ENCODE peak calls at places on chromosomes 16 and 17, in six cellular contexts. One of them, this sample, is unnamed.

GRCh38 chr17:47729486-47729885 is 3.5 kb upstream of the TBX21 start:
- DNase-seq in left ventricle myocardium inferior: no peak
- DNase-seq in astrocyte of the spinal cord: no peak
- DNase-seq in upper lobe of right lung: peak; percentile 29
- DNase-seq in CD8-positive, alpha-beta T cell: no peak
- DNase-seq in cardiac fibroblast: no peak
- DNase-seq in this sample: no peak

GRCh38 chr17:42920106-42920900 is 19.7 kb downstream of the G6PC1 start:
- DNase-seq in cardiac fibroblast: no peak
- DNase-seq in CD8-positive, alpha-beta T cell: no peak
- DNase-seq in astrocyte of the spinal cord: no peak
- DNase-seq in upper lobe of right lung: no peak
- DNase-seq in left ventricle myocardium inferior: no peak
- DNase-seq in this sample: no peak

GRCh38 chr16:80300876-80301275 is 239.9 kb upstream of the DYNLRB2 start:
- DNase-seq in left ventricle myocardium inferior: no peak
- DNase-seq in CD8-positive, alpha-beta T cell: no peak
- DNase-seq in upper lobe of right lung: no peak
- DNase-seq in cardiac fibroblast: peak; percentile 65
- DNase-seq in astrocyte of the spinal cord: peak; percentile 51
- DNase-seq in this sample: no peak

GRCh38 chr16:88782454-88783390 is 2.3 kb downstream of the PIEZO1 start:
- DNase-seq in CD8-positive, alpha-beta T cell: no peak
- DNase-seq in astrocyte of the spinal cord: peak; percentile 64
- DNase-seq in cardiac fibroblast: peak; percentile 83
- DNase-seq in left ventricle myocardium inferior: no peak
- DNase-seq in upper lobe of right lung: no peak
- DNase-seq in this sample: no peak

GRCh38 chr17:1112875-1113274 is 66.9 kb downstream of the ABR start:
- DNase-seq in CD8-positive, alpha-beta T cell: no peak
- DNase-seq in cardiac fibroblast: no peak
- DNase-seq in left ventricle myocardium inferior: no peak
- DNase-seq in astrocyte of the spinal cord: no peak
- DNase-seq in upper lobe of right lung: no peak
- DNase-seq in this sample: no peak

GRCh38 chr17:7213895-7214299 is 5.7 kb downstream of the DLG4 start:
- DNase-seq in upper lobe of right lung: no peak
- DNase-seq in CD8-positive, alpha-beta T cell: no peak
- DNase-seq in cardiac fibroblast: peak; percentile 85
- DNase-seq in astrocyte of the spinal cord: peak; percentile 79
- DNase-seq in left ventricle myocardium inferior: peak; percentile 52
- DNase-seq in this sample: peak; percentile 76

GRCh38 chr17:75922173-75922961 is 17.7 kb upstream of the MRPL38 start:
- DNase-seq in upper lobe of right lung: no peak
- DNase-seq in cardiac fibroblast: no peak
- DNase-seq in astrocyte of the spinal cord: no peak
- DNase-seq in left ventricle myocardium inferior: no peak
- DNase-seq in CD8-positive, alpha-beta T cell: no peak
- DNase-seq in this sample: no peak

GRCh38 chr17:61786088-61786487 is 77.2 kb downstream of the BRIP1 start:
- DNase-seq in astrocyte of the spinal cord: no peak
- DNase-seq in left ventricle myocardium inferior: no peak
- DNase-seq in CD8-positive, alpha-beta T cell: no peak
- DNase-seq in cardiac fibroblast: no peak
- DNase-seq in upper lobe of right lung: no peak
- DNase-seq in this sample: no peak

GRCh38 chr17:17224137-17224536 is 12.8 kb downstream of the FLCN start:
- DNase-seq in left ventricle myocardium inferior: no peak
- DNase-seq in CD8-positive, alpha-beta T cell: no peak
- DNase-seq in cardiac fibroblast: no peak
- DNase-seq in upper lobe of right lung: no peak
- DNase-seq in astrocyte of the spinal cord: no peak
- DNase-seq in this sample: no peak

GRCh38 chr17:9470171-9470570 is 105.4 kb downstream of the STX8 start:
- DNase-seq in cardiac fibroblast: peak; percentile 33
- DNase-seq in CD8-positive, alpha-beta T cell: no peak
- DNase-seq in left ventricle myocardium inferior: no peak
- DNase-seq in astrocyte of the spinal cord: peak; percentile 39
- DNase-seq in upper lobe of right lung: no peak
- DNase-seq in this sample: no peak

GRCh38 chr16:79644977-79645667 is 44.6 kb upstream of the MAF start:
- DNase-seq in CD8-positive, alpha-beta T cell: no peak
- DNase-seq in astrocyte of the spinal cord: no peak
- DNase-seq in left ventricle myocardium inferior: no peak
- DNase-seq in cardiac fibroblast: no peak
- DNase-seq in upper lobe of right lung: no peak
- DNase-seq in this sample: no peak

GRCh38 chr16:8925455-8925854 is 38.3 kb downstream of the USP7 start:
- DNase-seq in astrocyte of the spinal cord: no peak
- DNase-seq in left ventricle myocardium inferior: no peak
- DNase-seq in cardiac fibroblast: no peak
- DNase-seq in CD8-positive, alpha-beta T cell: no peak
- DNase-seq in upper lobe of right lung: no peak
- DNase-seq in this sample: no peak

GRCh38 chr17:63641678-63642077 is 19.5 kb downstream of the MAP3K3 start:
- DNase-seq in cardiac fibroblast: no peak
- DNase-seq in astrocyte of the spinal cord: no peak
- DNase-seq in upper lobe of right lung: no peak
- DNase-seq in left ventricle myocardium inferior: no peak
- DNase-seq in CD8-positive, alpha-beta T cell: no peak
- DNase-seq in this sample: no peak
- TF ChIP-seq CTCF in cardiac fibroblast: no peak
- TF ChIP-seq CTCF in astrocyte of the spinal cord: no peak
- TF ChIP-seq CTCF in upper lobe of right lung: no peak
- TF ChIP-seq CTCF in left ventricle myocardium inferior: no peak
- TF ChIP-seq CTCF in CD8-positive, alpha-beta T cell: no peak
- TF ChIP-seq CTCF in this sample: no peak

GRCh38 chr16:66758086-66758485 is 6.7 kb upstream of the DYNC1LI2 start:
- DNase-seq in CD8-positive, alpha-beta T cell: no peak
- DNase-seq in upper lobe of right lung: no peak
- DNase-seq in astrocyte of the spinal cord: no peak
- DNase-seq in left ventricle myocardium inferior: no peak
- DNase-seq in cardiac fibroblast: no peak
- DNase-seq in this sample: no peak
- TF ChIP-seq CTCF in CD8-positive, alpha-beta T cell: no peak
- TF ChIP-seq CTCF in upper lobe of right lung: no peak
- TF ChIP-seq CTCF in astrocyte of the spinal cord: no peak
- TF ChIP-seq CTCF in left ventricle myocardium inferior: no peak
- TF ChIP-seq CTCF in cardiac fibroblast: no peak
- TF ChIP-seq CTCF in this sample: peak; percentile 17

GRCh38 chr16:30874821-30875717 is 18.8 kb downstream of the BCL7C start:
- DNase-seq in cardiac fibroblast: peak; percentile 90
- DNase-seq in upper lobe of right lung: peak; percentile 97
- DNase-seq in CD8-positive, alpha-beta T cell: peak; percentile 78
- DNase-seq in left ventricle myocardium inferior: peak; percentile 93
- DNase-seq in astrocyte of the spinal cord: peak; percentile 93
- DNase-seq in this sample: peak; percentile 83

GRCh38 chr16:30882429-30883310 is 11.2 kb downstream of the BCL7C start:
- DNase-seq in cardiac fibroblast: no peak
- DNase-seq in CD8-positive, alpha-beta T cell: no peak
- DNase-seq in upper lobe of right lung: no peak
- DNase-seq in astrocyte of the spinal cord: no peak
- DNase-seq in left ventricle myocardium inferior: no peak
- DNase-seq in this sample: no peak

GRCh38 chr16:30874244-30874820 is 19.5 kb downstream of the BCL7C start:
- DNase-seq in upper lobe of right lung: no peak
- DNase-seq in CD8-positive, alpha-beta T cell: no peak
- DNase-seq in astrocyte of the spinal cord: no peak
- DNase-seq in cardiac fibroblast: no peak
- DNase-seq in left ventricle myocardium inferior: no peak
- DNase-seq in this sample: no peak

GRCh38 chr16:30875881-30876791 is 17.7 kb downstream of the BCL7C start:
- DNase-seq in upper lobe of right lung: no peak
- DNase-seq in CD8-positive, alpha-beta T cell: no peak
- DNase-seq in astrocyte of the spinal cord: no peak
- DNase-seq in cardiac fibroblast: no peak
- DNase-seq in left ventricle myocardium inferior: no peak
- DNase-seq in this sample: no peak

GRCh38 chr16:30876867-30877266 is 17.0 kb downstream of the BCL7C start:
- DNase-seq in left ventricle myocardium inferior: no peak
- DNase-seq in astrocyte of the spinal cord: no peak
- DNase-seq in upper lobe of right lung: no peak
- DNase-seq in cardiac fibroblast: no peak
- DNase-seq in CD8-positive, alpha-beta T cell: no peak
- DNase-seq in this sample: no peak
- TF ChIP-seq CTCF in left ventricle myocardium inferior: no peak
- TF ChIP-seq CTCF in astrocyte of the spinal cord: no peak
- TF ChIP-seq CTCF in upper lobe of right lung: no peak
- TF ChIP-seq CTCF in cardiac fibroblast: no peak
- TF ChIP-seq CTCF in CD8-positive, alpha-beta T cell: no peak
- TF ChIP-seq CTCF in this sample: peak; percentile 12

GRCh38 chr17:21129023-21129681 is 2.4 kb downstream of the DHRS7B start:
- DNase-seq in upper lobe of right lung: no peak
- DNase-seq in cardiac fibroblast: peak; percentile 67
- DNase-seq in left ventricle myocardium inferior: no peak
- DNase-seq in CD8-positive, alpha-beta T cell: no peak
- DNase-seq in astrocyte of the spinal cord: peak; percentile 36
- DNase-seq in this sample: no peak
- TF ChIP-seq CTCF in upper lobe of right lung: peak; percentile 57
- TF ChIP-seq CTCF in cardiac fibroblast: peak; percentile 46
- TF ChIP-seq CTCF in left ventricle myocardium inferior: peak; percentile 70
- TF ChIP-seq CTCF in CD8-positive, alpha-beta T cell: no peak
- TF ChIP-seq CTCF in astrocyte of the spinal cord: peak; percentile 45
- TF ChIP-seq CTCF in this sample: peak; percentile 21

GRCh38 chr16:57743458-57743857 is 7.9 kb downstream of the KATNB1 start:
- DNase-seq in left ventricle myocardium inferior: no peak
- DNase-seq in CD8-positive, alpha-beta T cell: no peak
- DNase-seq in cardiac fibroblast: no peak
- DNase-seq in upper lobe of right lung: no peak
- DNase-seq in astrocyte of the spinal cord: no peak
- DNase-seq in this sample: no peak

GRCh38 chr16:57742543-57742942 is 7.0 kb downstream of the KATNB1 start:
- DNase-seq in left ventricle myocardium inferior: no peak
- DNase-seq in cardiac fibroblast: no peak
- DNase-seq in astrocyte of the spinal cord: no peak
- DNase-seq in upper lobe of right lung: no peak
- DNase-seq in CD8-positive, alpha-beta T cell: no peak
- DNase-seq in this sample: no peak

GRCh38 chr16:57740423-57741071 is 5.0 kb downstream of the KATNB1 start:
- DNase-seq in cardiac fibroblast: no peak
- DNase-seq in left ventricle myocardium inferior: no peak
- DNase-seq in CD8-positive, alpha-beta T cell: no peak
- DNase-seq in astrocyte of the spinal cord: no peak
- DNase-seq in upper lobe of right lung: no peak
- DNase-seq in this sample: no peak

GRCh38 chr16:57739756-57740422 is 4.3 kb downstream of the KATNB1 start:
- DNase-seq in left ventricle myocardium inferior: no peak
- DNase-seq in cardiac fibroblast: no peak
- DNase-seq in upper lobe of right lung: no peak
- DNase-seq in astrocyte of the spinal cord: no peak
- DNase-seq in CD8-positive, alpha-beta T cell: no peak
- DNase-seq in this sample: no peak

DNA sequence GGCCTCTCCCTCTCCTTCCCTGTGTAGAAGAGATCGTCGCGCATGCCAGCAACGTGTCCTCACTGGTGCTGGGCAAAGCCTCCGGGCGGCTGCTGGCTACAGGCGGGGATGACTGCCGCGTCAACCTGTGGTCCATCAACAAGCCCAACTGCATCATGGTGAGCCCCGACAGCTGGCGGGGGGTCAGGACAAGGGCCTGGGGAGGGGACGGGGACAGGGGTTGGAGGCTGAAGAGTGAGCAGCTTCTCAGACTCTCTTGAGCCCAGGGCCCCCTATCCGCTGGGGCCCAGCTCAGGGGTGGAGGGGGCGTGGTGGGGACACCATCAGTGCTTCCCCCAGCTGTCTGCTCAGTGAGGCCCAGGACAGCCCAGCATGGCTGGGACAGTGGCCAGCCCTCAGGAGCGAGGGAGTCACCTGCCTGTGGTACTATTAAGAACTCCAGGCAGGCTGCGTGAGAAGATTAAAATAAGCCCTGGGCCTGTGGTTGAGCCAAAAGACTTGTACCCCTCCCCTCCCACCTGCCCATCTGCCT is 6.2 kb downstream of the KATNB1 start:
- DNase-seq in astrocyte of the spinal cord: no peak
- DNase-seq in left ventricle myocardium inferior: peak; percentile 41
- DNase-seq in CD8-positive, alpha-beta T cell: no peak
- DNase-seq in upper lobe of right lung: no peak
- DNase-seq in cardiac fibroblast: no peak
- DNase-seq in this sample: no peak
- TF ChIP-seq CTCF in astrocyte of the spinal cord: no peak
- TF ChIP-seq CTCF in left ventricle myocardium inferior: no peak
- TF ChIP-seq CTCF in CD8-positive, alpha-beta T cell: no peak
- TF ChIP-seq CTCF in upper lobe of right lung: no peak
- TF ChIP-seq CTCF in cardiac fibroblast: no peak
- TF ChIP-seq CTCF in this sample: no peak

GRCh38 chr16:85557083-85557975 is 55.8 kb upstream of the GSE1 start:
- DNase-seq in CD8-positive, alpha-beta T cell: no peak
- DNase-seq in cardiac fibroblast: no peak
- DNase-seq in upper lobe of right lung: peak; percentile 80
- DNase-seq in astrocyte of the spinal cord: no peak
- DNase-seq in left ventricle myocardium inferior: no peak
- DNase-seq in this sample: no peak
- TF ChIP-seq CTCF in CD8-positive, alpha-beta T cell: no peak
- TF ChIP-seq CTCF in cardiac fibroblast: no peak
- TF ChIP-seq CTCF in upper lobe of right lung: no peak
- TF ChIP-seq CTCF in astrocyte of the spinal cord: no peak
- TF ChIP-seq CTCF in left ventricle myocardium inferior: no peak
- TF ChIP-seq CTCF in this sample: no peak

GRCh38 chr16:53542283-53542682 is 39.3 kb upstream of the AKTIP start:
- DNase-seq in astrocyte of the spinal cord: no peak
- DNase-seq in left ventricle myocardium inferior: no peak
- DNase-seq in cardiac fibroblast: no peak
- DNase-seq in CD8-positive, alpha-beta T cell: no peak
- DNase-seq in upper lobe of right lung: no peak
- DNase-seq in this sample: no peak

GRCh38 chr16:53545433-53545832 is 42.4 kb upstream of the AKTIP start:
- DNase-seq in cardiac fibroblast: no peak
- DNase-seq in left ventricle myocardium inferior: no peak
- DNase-seq in astrocyte of the spinal cord: no peak
- DNase-seq in CD8-positive, alpha-beta T cell: peak; percentile 14
- DNase-seq in upper lobe of right lung: no peak
- DNase-seq in this sample: no peak

GRCh38 chr16:53549970-53550406 is 47.0 kb upstream of the AKTIP start:
- DNase-seq in upper lobe of right lung: no peak
- DNase-seq in cardiac fibroblast: peak; percentile 87
- DNase-seq in astrocyte of the spinal cord: peak; percentile 85
- DNase-seq in CD8-positive, alpha-beta T cell: peak; percentile 13
- DNase-seq in left ventricle myocardium inferior: peak; percentile 23
- DNase-seq in this sample: peak; percentile 36

GRCh38 chr16:53541326-53541725 is 38.3 kb upstream of the AKTIP start:
- DNase-seq in astrocyte of the spinal cord: peak; percentile 42
- DNase-seq in cardiac fibroblast: peak; percentile 85
- DNase-seq in left ventricle myocardium inferior: no peak
- DNase-seq in upper lobe of right lung: no peak
- DNase-seq in CD8-positive, alpha-beta T cell: no peak
- DNase-seq in this sample: no peak

GRCh38 chr16:53546988-53547391 is 44.0 kb upstream of the AKTIP start:
- DNase-seq in CD8-positive, alpha-beta T cell: no peak
- DNase-seq in upper lobe of right lung: no peak
- DNase-seq in astrocyte of the spinal cord: peak; percentile 54
- DNase-seq in left ventricle myocardium inferior: no peak
- DNase-seq in cardiac fibroblast: peak; percentile 59
- DNase-seq in this sample: no peak
- TF ChIP-seq CTCF in CD8-positive, alpha-beta T cell: no peak
- TF ChIP-seq CTCF in upper lobe of right lung: peak; percentile 4
- TF ChIP-seq CTCF in astrocyte of the spinal cord: peak; percentile 25
- TF ChIP-seq CTCF in left ventricle myocardium inferior: peak; percentile 25
- TF ChIP-seq CTCF in cardiac fibroblast: peak; percentile 40
- TF ChIP-seq CTCF in this sample: peak; percentile 59